ENCODE peak calls at places on chromosomes 4 and X, in eight cellular contexts. O, B, X, K, W, V, S and P are unnamed samples.
A peak's percentile ranks its signal among the peaks of the same experiment; 100 is the strongest.

GRCh38 chr4:151674804-151675290 is 86.0 kb downstream of the GATB start:
- DNase-seq in B (peak; percentile 93), K (no peak), O (no peak), V (no peak), X (peak; percentile 45), S (peak; percentile 69), W (no peak), P (no peak)

GRCh38 chr4:122602277-122603142 is 18.4 kb downstream of the IL21 start:
- DNase-seq in O (peak; percentile 54), K (peak; percentile 52), B (no peak), W (no peak), V (no peak), X (peak; percentile 71), S (peak; percentile 38), P (no peak)

GRCh38 chrX:109732319-109732779 is 708 bp downstream of the ACSL4 start:
- DNase-seq in O (peak; percentile 59), K (peak; percentile 7), S (peak; percentile 72), B (no peak), W (no peak), V (no peak), X (peak; percentile 60), P (no peak)

GRCh38 chrX:107205770-107206696 is at the start of the genes DNAAF6 and NUP62CL:
- DNase-seq in V (no peak), K (peak; percentile 89), O (no peak), W (no peak), S (peak; percentile 18), X (peak; percentile 7), B (peak; percentile 76), P (no peak)

GRCh38 chrX:13015536-13016236 is 28.7 kb downstream of the FAM9C start:
- DNase-seq in X (no peak), B (no peak), O (no peak), K (no peak), W (no peak), V (no peak), S (peak; percentile 23), P (no peak)

GRCh38 chr4:151604238-151604637 is 156.6 kb downstream of the GATB start:
- DNase-seq in S (peak; percentile 16), X (peak; percentile 46), K (peak; percentile 3), W (no peak), O (peak; percentile 32), B (no peak), V (no peak), P (no peak)

GRCh38 chr4:86972997-86973396 is 38.2 kb downstream of the AFF1 start:
- DNase-seq in S (no peak), V (no peak), K (no peak), W (no peak), X (no peak), B (peak; percentile 47), O (no peak), P (no peak)

GRCh38 chr4:65825121-65825520 is 154.8 kb upstream of the EPHA5 start:
- DNase-seq in V (no peak), K (peak; percentile 1), S (peak; percentile 76), B (no peak), W (no peak), X (peak; percentile 70), O (peak; percentile 0), P (no peak)

GRCh38 chr4:76948441-76949292 is 885 bp upstream of the SEPTIN11 start:
- DNase-seq in O (peak; percentile 76), X (peak; percentile 65), W (no peak), V (peak; percentile 85), S (peak; percentile 86), K (peak; percentile 62), B (peak; percentile 67), P (no peak)
- TF ChIP-seq CTCF in O (peak; percentile 25), X (no peak), W (no peak), V (no peak), S (peak; percentile 16), K (no peak), B (peak; percentile 19), P (peak; percentile 33)

GRCh38 chr4:148716361-148717063 is 274.3 kb upstream of the NR3C2 start:
- DNase-seq in K (no peak), X (no peak), W (no peak), B (no peak), V (no peak), O (no peak), S (no peak), P (no peak)

DNA sequence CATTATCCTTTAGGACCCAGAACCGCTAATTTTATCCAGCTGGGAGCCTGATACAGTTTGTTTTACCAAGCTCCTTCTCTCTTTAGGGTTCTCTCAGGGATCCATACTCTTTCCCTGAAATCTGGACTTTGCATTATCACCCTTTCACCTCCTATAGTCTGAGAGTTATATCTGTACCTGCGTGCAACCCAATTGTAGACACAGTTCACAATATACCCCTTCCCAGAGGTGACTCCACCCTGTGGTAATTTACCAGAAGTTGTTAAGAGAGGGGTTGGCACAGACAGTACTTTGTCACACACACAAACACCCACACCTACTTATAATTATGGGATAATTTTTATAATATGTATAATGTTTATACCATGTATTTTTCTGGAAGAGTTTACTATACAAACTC is 275.8 kb upstream of the NR3C2 start:
- DNase-seq in V (no peak), X (no peak), W (no peak), O (no peak), K (no peak), B (no peak), S (no peak), P (no peak)
- H3K4me3 ChIP-seq in V (no peak overlapping the region), X (no peak overlapping the region), W (no peak overlapping the region), O (no peak overlapping the region), K (no peak overlapping the region), B (no peak overlapping the region), S (no peak overlapping the region), P (no peak overlapping the region)

GRCh38 chr4:56650259-56651070 is 30.6 kb downstream of the HOPX start:
- DNase-seq in V (no peak), X (no peak), S (no peak), B (no peak), W (no peak), O (no peak), K (no peak), P (no peak)
- TF ChIP-seq CTCF in V (no peak), X (no peak), S (no peak), B (peak; percentile 35), W (peak; percentile 12), O (no peak), K (no peak), P (no peak)

GRCh38 chr4:153440475-153440874 is 25.7 kb upstream of the TMEM131L start:
- DNase-seq in O (no peak), K (no peak), V (no peak), B (no peak), S (no peak), X (no peak), W (no peak), P (no peak)
- H3K4me3 ChIP-seq in O (no peak overlapping the region), K (no peak overlapping the region), V (no peak overlapping the region), B (no peak overlapping the region), S (no peak overlapping the region), X (no peak overlapping the region), W (no peak overlapping the region), P (no peak overlapping the region)

GRCh38 chr4:171594293-171594692 is 218.9 kb upstream of the GALNTL6 start:
- DNase-seq in B (peak; percentile 58), X (no peak), V (no peak), W (no peak), O (no peak), K (no peak), S (no peak), P (no peak)
- TF ChIP-seq CTCF in B (peak; percentile 42), X (no peak), V (no peak), W (no peak), O (no peak), K (no peak), S (no peak), P (no peak)

GRCh38 chr4:120055167-120055566 is 11.5 kb downstream of the MAD2L1 start:
- DNase-seq in B (no peak), X (no peak), W (no peak), V (no peak), O (no peak), S (peak; percentile 7), K (no peak), P (no peak)

GRCh38 chr4:120055795-120056194 is 10.9 kb downstream of the MAD2L1 start:
- DNase-seq in S (peak; percentile 6), B (no peak), K (no peak), V (no peak), X (no peak), W (no peak), O (no peak), P (no peak)

GRCh38 chr4:120052840-120053239 is 13.8 kb downstream of the MAD2L1 start:
- DNase-seq in K (peak; percentile 17), O (peak; percentile 99), W (peak; percentile 16), X (peak; percentile 98), S (peak; percentile 94), B (no peak), V (peak; percentile 89), P (peak; percentile 83)

GRCh38 chr4:120053916-120054315 is 12.7 kb downstream of the MAD2L1 start:
- DNase-seq in V (no peak), O (no peak), S (no peak), W (no peak), X (no peak), B (no peak), K (no peak), P (no peak)

DNA sequence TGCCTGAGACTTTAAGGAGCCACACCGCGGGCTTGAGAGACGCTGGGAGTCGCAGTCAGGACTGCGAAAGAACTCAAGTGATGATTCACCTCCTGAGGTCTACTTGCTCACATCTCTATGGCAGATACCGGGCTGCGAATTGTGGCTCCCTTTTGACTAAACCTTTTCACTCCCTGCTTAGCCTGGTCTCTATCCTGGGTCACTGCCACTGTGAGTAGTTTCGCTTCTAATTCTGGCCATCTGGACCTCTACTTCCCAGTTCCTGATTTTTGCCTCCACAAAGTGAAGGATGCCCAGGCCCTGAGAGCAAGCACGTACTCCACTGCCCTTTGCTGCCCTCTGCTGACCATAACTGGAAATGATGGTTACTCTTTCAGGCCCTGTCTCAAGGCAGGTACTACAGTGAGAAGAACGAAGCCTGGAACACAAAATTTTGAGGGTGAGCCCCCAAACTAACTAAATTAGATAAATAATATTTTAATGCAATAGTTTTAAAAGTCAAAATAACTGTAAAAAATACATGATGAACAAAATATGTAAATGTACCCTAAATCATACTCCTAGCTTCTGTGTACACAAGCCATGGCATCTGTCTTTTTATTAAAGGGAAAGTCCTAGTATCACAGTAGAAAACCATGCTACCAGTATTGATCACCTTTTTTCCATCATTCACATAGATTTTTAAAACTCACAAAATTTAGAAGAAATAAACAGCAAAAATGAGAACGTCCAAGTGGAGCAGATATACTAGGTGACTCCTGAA is 16.7 kb downstream of the MAD2L1 start:
- DNase-seq in O (peak; percentile 92), V (peak; percentile 91), X (peak; percentile 82), W (peak; percentile 67), B (peak; percentile 84), S (peak; percentile 83), K (peak; percentile 66), P (no peak)
- H3K4me3 ChIP-seq in O (peak overlapping the region; percentile 21), V (peak overlapping the region; percentile 19), X (peak overlapping the region; percentile 55), W (peak overlapping the region; percentile 31), B (no peak overlapping the region), S (no peak overlapping the region), K (no peak overlapping the region), P (peak overlapping the region; percentile 52)